ENCODE peak calls at places on chromosomes 4 and X, in five cellular contexts. I is GM23248, M is MM.1S, A is hepatocyte, X is HCT116. D is an unnamed sample. For H3K9me2, the result is how much of the 10 kb centered on the place peaks cover.

GRCh38 chrX:145729635-145730034 is 88.0 kb upstream of the SLITRK2 start:
- DNase-seq in I (no peak), X (no peak), M (no peak), A (no peak), D (no peak)

GRCh38 chr4:23888421-23889319 is 1.2 kb downstream of the PPARGC1A start:
- DNase-seq in I (peak), M (peak), X (no peak), A (peak), D (no peak)

GRCh38 chr4:15436515-15436914 is 8.7 kb downstream of the C1QTNF7 start:
- DNase-seq in I (peak), X (no peak), M (no peak), A (peak), D (no peak)

GRCh38 chr4:94548571-94548970 is 96.8 kb downstream of the PDLIM5 start:
- DNase-seq in M (no peak), A (peak), I (peak), X (peak), D (no peak)

GRCh38 chr4:90357117-90357710 is 230.0 kb downstream of the CCSER1 start:
- DNase-seq in X (peak), M (peak), A (peak), I (peak), D (peak)

GRCh38 chr4:55752810-55753209 is 66.8 kb upstream of the EXOC1L start:
- DNase-seq in I (no peak), X (no peak), A (no peak), M (peak), D (no peak)

GRCh38 chr4:189511581-189511980 is 429.1 kb upstream of the FRG1 start:
- DNase-seq in M (no peak), I (no peak), X (no peak), A (no peak), D (no peak)

GRCh38 chrX:39941332-39941920 is 156.3 kb downstream of the BCOR start:
- DNase-seq in I (no peak), A (no peak), M (no peak), X (no peak), D (no peak)

GRCh38 chr4:150237110-150237852 is 159.0 kb downstream of the DCLK2 start:
- DNase-seq in X (peak), M (no peak), I (peak), A (peak), D (no peak)

GRCh38 chr4:79917246-79917645 is 155.8 kb downstream of the ANTXR2 start:
- DNase-seq in M (peak), I (peak), X (peak), A (peak), D (peak)

GRCh38 chrX:130529531-130529930 is 127.7 kb downstream of the RBMX2 start:
- DNase-seq in X (no peak), M (no peak), A (no peak), I (peak), D (no peak)

GRCh38 chrX:130523460-130524394 is 121.9 kb downstream of the RBMX2 start:
- DNase-seq in A (no peak), X (no peak), M (no peak), I (no peak), D (no peak)

DNA sequence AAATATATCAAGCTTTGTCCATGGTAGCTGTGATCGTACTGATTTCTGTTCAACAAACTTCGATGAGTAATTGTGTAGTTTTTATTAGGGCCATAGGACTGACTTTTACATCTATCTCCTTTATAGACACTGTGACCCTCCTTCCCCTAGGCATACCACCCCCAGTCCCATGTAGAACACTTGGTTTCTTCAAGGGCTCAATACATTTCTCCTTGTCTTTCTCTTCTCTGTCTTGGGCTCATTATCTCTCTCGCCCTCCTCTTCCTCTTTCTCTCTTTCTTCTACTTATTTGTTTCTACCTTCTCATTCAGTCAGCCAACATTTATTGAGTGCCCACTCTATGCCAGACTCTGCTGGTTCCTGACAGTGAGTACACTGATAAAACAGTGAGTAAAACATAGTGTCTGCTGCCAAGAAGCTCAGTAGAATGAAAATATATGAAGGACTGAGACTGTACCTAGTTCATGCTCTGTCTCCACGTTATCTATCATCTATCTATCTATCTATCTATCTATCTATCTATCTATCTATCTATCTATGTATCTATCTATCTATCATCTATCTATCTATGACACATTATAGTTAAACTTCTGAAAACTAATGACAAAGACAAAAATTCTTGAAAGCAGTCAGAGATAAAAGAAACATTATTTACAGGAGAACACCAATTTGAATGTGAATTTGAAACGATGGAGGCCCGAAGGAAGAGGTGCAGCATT is 122.8 kb downstream of the RBMX2 start:
- DNase-seq in X (no peak), A (no peak), I (no peak), M (no peak), D (no peak)
- H2AFZ ChIP-seq in X (no peak), A (no peak), I (no peak), M (no peak), D (no peak)

GRCh38 chr4:139470295-139470694 is 16.4 kb downstream of the RAB33B start:
- DNase-seq in I (no peak), X (no peak), M (no peak), A (no peak), D (no peak)

GRCh38 chr4:139470997-139471665 is 17.2 kb downstream of the RAB33B start:
- DNase-seq in I (no peak), X (no peak), M (no peak), A (no peak), D (no peak)

GRCh38 chr4:139469869-139470268 is 15.9 kb downstream of the RAB33B start:
- DNase-seq in X (no peak), A (no peak), M (no peak), I (no peak), D (no peak)

GRCh38 chr4:139465922-139466321 is 12.0 kb downstream of the RAB33B start:
- DNase-seq in A (no peak), M (no peak), X (no peak), I (no peak), D (no peak)

DNA sequence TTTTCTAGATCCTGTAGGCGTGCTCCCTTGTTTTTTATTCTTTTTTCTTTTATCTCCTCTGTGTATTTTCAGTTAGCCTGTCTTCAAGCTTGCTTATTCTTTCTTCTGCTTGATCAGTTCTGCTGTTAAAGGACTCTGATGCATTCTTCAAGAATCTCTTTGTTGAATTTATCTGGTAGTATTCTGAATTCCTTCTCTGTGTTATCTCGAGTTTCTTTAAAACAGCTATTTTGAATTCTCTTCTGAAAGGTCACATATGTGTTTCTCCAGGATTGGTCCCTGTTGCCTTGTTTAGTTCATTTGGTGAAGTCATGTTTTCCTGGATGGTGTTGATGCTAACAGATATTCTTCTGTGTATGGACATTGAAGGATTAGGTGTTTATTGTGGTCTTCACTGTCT is 15.3 kb downstream of the RAB33B start:
- DNase-seq in M (no peak), A (no peak), I (no peak), X (no peak), D (no peak)
- H3K9me2 ChIP-seq in M (under half), A (under half), I (under half), X (under half), D (under half)

GRCh38 chr4:54228064-54228527 is 997 bp upstream of the PDGFRA start:
- DNase-seq in I (peak), M (peak), A (peak), X (no peak), D (no peak)

GRCh38 chr4:54227261-54228063 is 1.6 kb upstream of the PDGFRA start:
- DNase-seq in I (peak), X (no peak), A (peak), M (no peak), D (no peak)

GRCh38 chr4:54230479-54231418 is 1.7 kb downstream of the PDGFRA start:
- DNase-seq in M (no peak), A (peak), I (peak), X (no peak), D (no peak)

GRCh38 chr4:54229631-54230478 is 762 bp downstream of the PDGFRA start:
- DNase-seq in I (peak), M (no peak), A (peak), X (no peak), D (no peak)

DNA sequence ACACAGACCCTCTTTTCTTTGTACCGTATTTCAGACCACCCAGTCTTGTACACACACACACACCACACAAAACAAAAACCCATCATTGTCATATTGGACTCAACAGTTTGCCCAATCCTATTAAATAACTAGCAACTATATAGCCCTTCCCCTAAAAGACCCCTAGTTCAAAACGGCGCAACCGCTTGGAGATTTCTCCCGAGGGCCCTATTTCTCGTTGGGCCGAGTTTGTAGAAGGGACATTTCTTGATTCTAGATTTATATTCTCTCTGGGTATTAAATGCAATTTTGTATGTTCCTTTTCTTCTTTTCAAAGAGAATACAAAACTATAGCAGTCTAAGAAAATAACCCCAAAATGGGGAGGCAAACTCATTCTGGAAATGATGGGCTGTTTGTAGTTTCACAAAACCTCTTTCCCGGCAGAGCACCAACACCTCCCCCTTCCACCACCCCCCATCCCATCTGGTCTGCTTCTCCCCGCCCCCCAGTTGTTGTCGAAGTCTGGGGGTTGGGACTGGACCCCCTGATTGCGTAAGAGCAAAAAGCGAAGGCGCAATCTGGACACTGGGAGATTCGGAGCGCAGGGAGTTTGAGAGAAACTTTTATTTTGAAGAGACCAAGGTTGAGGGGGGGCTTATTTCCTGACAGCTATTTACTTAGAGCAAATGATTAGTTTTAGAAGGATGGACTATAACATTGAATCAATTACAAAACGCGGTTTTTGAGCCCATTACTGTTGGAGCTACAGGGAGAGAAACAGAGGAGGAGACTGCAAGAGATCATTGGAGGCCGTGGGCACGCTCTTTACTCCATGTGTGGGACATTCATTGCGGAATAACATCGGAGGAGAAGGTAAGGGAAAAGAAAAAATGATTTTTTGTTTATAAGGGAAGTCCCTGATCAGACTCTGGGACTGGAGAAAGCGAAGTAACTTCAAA is at the start of gene PDGFRA:
- DNase-seq in M (no peak), I (peak), X (no peak), A (peak), D (no peak)
- H3K27ac ChIP-seq in M (no peak), I (peak), X (no peak), A (peak), D (no peak)

GRCh38 chrX:147770858-147771257 is 140.9 kb upstream of the FMR1 start:
- DNase-seq in I (no peak), A (no peak), X (no peak), M (peak), D (no peak)
- H2AFZ ChIP-seq in I (no peak), A (no peak), X (no peak), M (no peak), D (no peak)

GRCh38 chrX:47482512-47483309 is at the start of gene ZNF41:
- DNase-seq in A (peak), M (peak), I (peak), X (peak), D (peak)
- H3K9me2 ChIP-seq in A (under half), M (under half), I (under half), X (under half), D (under half)

GRCh38 chr4:167897116-167897515 is 195.2 kb upstream of the ANXA10 start:
- DNase-seq in A (peak), X (peak), I (no peak), M (no peak), D (no peak)
- H3K27ac ChIP-seq in A (peak), X (peak), I (no peak), M (no peak), D (no peak)

GRCh38 chr4:182920676-182921075 is 3.5 kb upstream of the DCTD start:
- DNase-seq in M (no peak), I (no peak), X (no peak), A (no peak), D (no peak)

GRCh38 chr4:182917182-182918043 is at the start of gene DCTD:
- DNase-seq in M (peak), A (peak), X (no peak), I (peak), D (peak)

GRCh38 chr4:182916483-182917181 is 554 bp downstream of the DCTD start:
- DNase-seq in M (peak), X (no peak), A (peak), I (peak), D (peak)

GRCh38 chr4:182918791-182919302 is 1.7 kb upstream of the DCTD start:
- DNase-seq in X (no peak), A (no peak), M (peak), I (peak), D (peak)

DNA sequence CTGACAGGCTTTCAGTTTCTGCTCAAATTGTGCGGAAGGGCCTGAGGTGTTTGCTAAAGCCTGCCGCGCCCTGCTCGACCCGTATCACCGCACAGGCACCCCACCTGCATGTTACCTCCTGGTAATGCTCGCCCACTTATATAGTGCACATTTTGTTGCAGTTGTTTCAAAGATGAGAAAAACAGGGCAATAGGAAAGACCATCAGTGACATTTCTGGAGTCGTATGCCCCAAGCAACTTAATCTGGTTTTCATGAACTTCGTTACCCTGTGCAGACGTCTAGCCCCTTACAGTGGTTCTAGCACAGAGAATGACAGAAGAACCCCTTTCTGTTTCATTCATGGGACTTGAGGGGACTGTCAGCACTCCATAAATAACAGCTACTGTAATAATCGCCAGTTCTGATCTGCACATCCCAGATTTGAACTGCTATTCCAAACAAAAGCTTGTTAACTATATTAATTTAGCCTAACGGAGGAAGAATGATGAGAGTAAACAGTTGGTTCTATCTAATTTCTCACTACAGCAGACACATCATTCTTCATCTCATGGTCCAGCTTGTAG is 940 bp upstream of the DCTD start:
- DNase-seq in A (no peak), I (peak), X (no peak), M (no peak), D (no peak)
- H2AFZ ChIP-seq in A (peak), I (peak), X (no peak), M (peak), D (peak)

DNA sequence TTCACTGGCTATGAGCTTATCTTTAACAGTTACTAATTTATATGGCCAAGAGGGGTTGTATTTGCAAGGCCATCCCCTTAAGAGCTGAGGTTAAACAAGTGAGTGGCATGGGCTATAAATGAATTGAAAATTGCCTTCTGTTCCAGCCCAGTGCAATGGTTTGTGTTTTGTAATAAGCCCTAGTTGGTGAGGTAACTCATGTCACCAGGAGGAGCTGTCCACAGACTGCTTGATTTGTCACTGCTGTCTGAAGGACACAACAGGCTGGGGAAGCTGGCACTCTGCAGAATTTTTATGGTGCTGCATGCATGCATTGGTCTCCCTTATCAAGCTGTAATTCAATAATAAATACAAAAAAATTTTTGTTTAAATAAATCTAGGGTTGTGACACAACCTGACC is 223.8 kb downstream of the IL1RAPL2 start:
- DNase-seq in I (no peak), X (no peak), M (no peak), A (no peak), D (no peak)
- H3K9me2 ChIP-seq in I (under half), X (under half), M (under half), A (under half), D (under half)

GRCh38 chrX:848366-848765 is 217.8 kb downstream of the SHOX start:
- DNase-seq in X (no peak), M (no peak), I (no peak), A (no peak), D (no peak)
- H3K27ac ChIP-seq in X (no peak), M (no peak), I (no peak), A (no peak), D (no peak)

D was measured in OCI-LY7.